ENCODE peak calls at places on chromosome 2, in nine cellular contexts. X, T, H, R, A, V, W, P and I are unnamed samples.
A peak's percentile ranks its signal among the peaks of the same experiment; 100 is the strongest.

GRCh38 chr2:233360771-233361176 is 6.5 kb downstream of the DGKD start:
- DNase-seq in X (no peak), W (no peak), P (no peak), T (no peak), V (no peak), A (no peak), H (no peak), R (peak; percentile 37), I (no peak)

GRCh38 chr2:8553643-8554042 is 128.2 kb upstream of the ID2 start:
- DNase-seq in X (no peak), V (no peak), W (no peak), P (no peak), H (no peak), R (no peak), T (no peak), A (no peak), I (no peak)

GRCh38 chr2:15753233-15753798 is 161.6 kb downstream of the DDX1 start:
- DNase-seq in H (no peak), W (no peak), V (no peak), R (no peak), T (no peak), A (no peak), P (no peak), X (no peak), I (no peak)

GRCh38 chr2:23486676-23487075 is 101.7 kb downstream of the KLHL29 start:
- DNase-seq in T (no peak), W (peak; percentile 29), R (no peak), V (no peak), X (no peak), P (peak; percentile 64), A (no peak), H (no peak), I (no peak)

GRCh38 chr2:30701782-30702181 is 105.5 kb downstream of the CAPN13 start:
- DNase-seq in X (no peak), V (no peak), T (no peak), A (no peak), R (no peak), P (no peak), W (no peak), H (no peak), I (no peak)

GRCh38 chr2:120794716-120795115 is 59.0 kb downstream of the GLI2 start:
- DNase-seq in H (no peak), R (no peak), W (no peak), X (no peak), A (no peak), T (no peak), P (peak; percentile 44), V (no peak), I (no peak)

GRCh38 chr2:222039821-222040220 is 259.0 kb downstream of the PAX3 start:
- DNase-seq in W (no peak), A (no peak), X (no peak), P (no peak), T (no peak), R (no peak), H (no peak), V (no peak), I (no peak)

GRCh38 chr2:173193925-173194324 is 118.3 kb downstream of the MAP3K20 start:
- DNase-seq in V (no peak), H (no peak), T (no peak), X (no peak), P (no peak), R (peak; percentile 13), A (no peak), W (peak; percentile 25), I (no peak)

GRCh38 chr2:127043367-127044164 is 63.4 kb downstream of the BIN1 start:
- DNase-seq in H (no peak), R (no peak), X (no peak), W (no peak), T (no peak), A (no peak), V (no peak), P (no peak), I (no peak)

GRCh38 chr2:181077128-181077709 is 96.8 kb downstream of the UBE2E3 start:
- DNase-seq in W (peak; percentile 40), P (no peak), A (no peak), H (no peak), T (peak; percentile 22), X (no peak), V (no peak), R (peak; percentile 68), I (no peak)

GRCh38 chr2:125160947-125161346 is 1135.9 kb downstream of the CNTNAP5 start:
- DNase-seq in V (no peak), P (no peak), A (no peak), T (no peak), W (no peak), H (no peak), R (no peak), X (no peak), I (no peak)

GRCh38 chr2:66443183-66443976 is 8.5 kb downstream of the MEIS1 start:
- DNase-seq in H (no peak), P (no peak), A (no peak), R (peak; percentile 29), X (no peak), V (no peak), T (no peak), W (no peak), I (no peak)

GRCh38 chr2:66446178-66446860 is 11.4 kb downstream of the MEIS1 start:
- DNase-seq in V (no peak), P (peak; percentile 60), W (no peak), X (no peak), R (peak; percentile 76), H (no peak), T (no peak), A (no peak), I (peak; percentile 56)

GRCh38 chr2:66445781-66446177 is 10.9 kb downstream of the MEIS1 start:
- DNase-seq in H (no peak), A (no peak), T (no peak), P (peak; percentile 30), V (no peak), W (no peak), X (no peak), R (peak; percentile 85), I (peak; percentile 23)

GRCh38 chr2:66445076-66445724 is 10.3 kb downstream of the MEIS1 start:
- DNase-seq in A (no peak), W (no peak), V (no peak), H (no peak), X (no peak), T (no peak), P (peak; percentile 25), R (peak; percentile 78), I (peak; percentile 52)

DNA sequence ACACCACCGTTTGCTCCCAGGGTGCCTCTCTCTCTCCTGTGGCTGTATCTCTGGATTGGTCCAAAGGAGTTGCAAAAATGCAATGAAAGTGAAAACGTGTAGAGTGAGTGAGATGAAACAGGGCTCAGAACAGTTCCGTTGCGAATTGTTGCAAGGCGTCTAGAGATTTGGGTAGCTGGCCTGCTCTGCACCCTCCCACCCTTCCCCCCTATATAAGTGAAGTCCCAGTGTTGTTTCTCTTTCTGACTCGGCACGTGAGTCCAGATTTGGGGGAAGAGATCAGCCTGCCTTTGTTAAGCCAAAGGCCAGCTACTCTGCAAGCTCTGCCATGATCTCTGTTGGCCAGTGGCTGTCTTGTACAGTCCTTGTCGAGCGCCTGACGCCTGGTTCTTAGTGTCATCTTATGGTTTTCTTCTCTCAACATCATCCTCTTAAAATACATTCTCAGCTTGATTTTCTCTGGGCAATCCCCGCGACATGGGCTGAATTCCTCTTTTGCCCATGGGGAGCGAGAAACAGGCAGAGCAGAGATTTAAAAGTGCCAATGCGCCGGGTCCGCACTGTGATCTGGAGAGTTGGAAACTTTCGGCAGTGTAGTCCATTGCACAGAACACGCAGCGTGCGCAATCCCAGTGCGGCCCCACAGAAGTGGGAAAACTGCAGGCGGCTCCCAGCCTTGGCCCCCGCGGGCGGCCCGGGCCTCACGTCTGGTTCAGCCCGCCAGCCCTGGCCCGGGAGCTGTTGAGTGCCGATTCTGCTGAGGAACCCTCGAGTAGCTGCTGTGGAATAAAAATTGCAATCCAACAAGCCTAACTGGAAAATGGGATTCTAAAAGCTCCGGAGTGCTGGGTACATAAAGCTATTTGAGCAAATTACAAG is 9.3 kb downstream of the MEIS1 start:
- DNase-seq in W (no peak), X (no peak), R (peak; percentile 62), V (no peak), P (peak; percentile 33), A (no peak), H (no peak), T (no peak), I (no peak)
- H3K27ac ChIP-seq in W (no peak overlapping the region), X (peak overlapping the region; percentile 99), R (no peak overlapping the region), V (no peak overlapping the region), P (no peak overlapping the region), A (peak overlapping the region; percentile 21), H (peak overlapping the region; percentile 92), T (no peak overlapping the region), I (no peak overlapping the region)

DNA sequence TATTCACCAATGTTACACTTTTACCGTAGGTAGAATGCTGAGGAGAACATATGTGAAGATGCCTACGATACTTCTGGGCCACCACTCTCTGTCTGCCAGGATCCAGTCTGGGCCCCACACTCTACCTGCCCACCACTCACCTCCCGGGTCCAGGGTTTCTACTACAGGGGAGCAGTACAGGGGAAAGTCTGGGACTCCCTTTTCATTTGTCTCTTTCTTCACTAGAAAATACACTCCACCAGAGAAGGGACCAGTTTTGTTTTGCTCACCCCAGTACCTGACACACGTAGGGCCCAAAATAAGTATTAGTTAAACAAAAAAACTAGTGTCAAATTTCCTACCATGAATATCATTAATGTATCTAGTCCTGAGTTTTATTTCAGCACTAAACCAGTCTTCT is 21.1 kb downstream of the KANSL3 start:
- DNase-seq in W (no peak), X (no peak), T (no peak), P (no peak), R (no peak), H (no peak), V (no peak), A (no peak), I (no peak)
- H3K27ac ChIP-seq in W (peak overlapping the region; percentile 32), X (peak overlapping the region; percentile 64), T (no peak overlapping the region), P (peak overlapping the region; percentile 79), R (no peak overlapping the region), H (peak overlapping the region; percentile 71), V (no peak overlapping the region), A (peak overlapping the region; percentile 50), I (no peak overlapping the region)

GRCh38 chr2:54469484-54470053 is 13.4 kb downstream of the SPTBN1 start:
- DNase-seq in X (no peak), W (no peak), A (no peak), H (no peak), V (no peak), T (no peak), R (no peak), P (no peak), I (no peak)
- H3K27ac ChIP-seq in X (peak overlapping the region; percentile 47), W (peak overlapping the region; percentile 12), A (peak overlapping the region; percentile 52), H (peak overlapping the region; percentile 57), V (no peak overlapping the region), T (no peak overlapping the region), R (no peak overlapping the region), P (peak overlapping the region; percentile 74), I (no peak overlapping the region)

DNA sequence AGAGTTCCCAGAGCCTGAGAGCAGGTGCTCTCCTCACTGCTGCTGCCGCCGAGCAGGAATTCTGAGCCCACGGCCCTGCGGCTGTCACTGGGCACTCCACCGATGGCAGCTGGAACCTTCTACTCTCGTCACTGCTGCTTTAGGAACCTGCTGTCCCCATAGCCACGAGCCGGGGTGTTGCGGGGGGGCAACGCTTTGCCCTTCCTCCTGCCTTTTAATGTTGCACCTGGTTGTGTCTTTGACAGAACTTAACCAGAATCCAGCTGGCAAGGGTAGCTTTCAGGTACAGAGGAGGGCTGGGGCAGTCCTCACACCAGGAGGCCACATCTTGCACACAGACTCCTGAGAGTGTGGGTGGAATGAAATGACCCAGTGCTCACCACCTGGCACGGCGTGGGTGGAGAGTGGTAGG is 32.4 kb downstream of the NCK2 start:
- DNase-seq in P (no peak), X (no peak), T (no peak), V (no peak), A (no peak), W (no peak), R (no peak), H (no peak), I (no peak)
- H3K27ac ChIP-seq in P (peak overlapping the region; percentile 61), X (no peak overlapping the region), T (no peak overlapping the region), V (peak overlapping the region; percentile 58), A (no peak overlapping the region), W (no peak overlapping the region), R (no peak overlapping the region), H (peak overlapping the region; percentile 21), I (no peak overlapping the region)